ENCODE peak calls at places on chromosomes 4 and X, in four cellular contexts. K is K562, R is HL-60, N is GM12878. E is an unnamed sample.

GRCh38 chr4:82128355-82128754 is 245.4 kb downstream of the HNRNPD start:
- DNase-seq in R (no peak), K (no peak), N (no peak), E (no peak)

GRCh38 chr4:43264730-43265129 is 372.2 kb downstream of the GRXCR1 start:
- DNase-seq in N (no peak), R (no peak), K (no peak), E (no peak)

GRCh38 chrX:111270339-111270738 is at the start of gene CAPN6:
- DNase-seq in N (no peak), R (no peak), K (no peak), E (no peak)

GRCh38 chr4:41678086-41678485 is 70.4 kb downstream of the PHOX2B start:
- DNase-seq in N (no peak), K (no peak), R (no peak), E (no peak)

GRCh38 chr4:64430933-64431332 is 21.7 kb upstream of the TECRL start:
- DNase-seq in R (no peak), N (no peak), K (no peak), E (no peak)

GRCh38 chr4:171876636-171877035 is 63.4 kb downstream of the GALNTL6 start:
- DNase-seq in K (no peak), N (no peak), R (no peak), E (no peak)

GRCh38 chrX:154815274-154815818 is 10.1 kb upstream of the MPP1 start:
- DNase-seq in R (no peak), N (no peak), K (no peak), E (no peak)

GRCh38 chrX:18889982-18890381 is 93.9 kb downstream of the PHKA2 start:
- DNase-seq in R (no peak), K (no peak), N (no peak), E (no peak)

GRCh38 chr4:5821665-5822358 is 71.1 kb downstream of the CRMP1 start:
- DNase-seq in R (no peak), K (peak; percentile 57), N (no peak), E (no peak)

DNA sequence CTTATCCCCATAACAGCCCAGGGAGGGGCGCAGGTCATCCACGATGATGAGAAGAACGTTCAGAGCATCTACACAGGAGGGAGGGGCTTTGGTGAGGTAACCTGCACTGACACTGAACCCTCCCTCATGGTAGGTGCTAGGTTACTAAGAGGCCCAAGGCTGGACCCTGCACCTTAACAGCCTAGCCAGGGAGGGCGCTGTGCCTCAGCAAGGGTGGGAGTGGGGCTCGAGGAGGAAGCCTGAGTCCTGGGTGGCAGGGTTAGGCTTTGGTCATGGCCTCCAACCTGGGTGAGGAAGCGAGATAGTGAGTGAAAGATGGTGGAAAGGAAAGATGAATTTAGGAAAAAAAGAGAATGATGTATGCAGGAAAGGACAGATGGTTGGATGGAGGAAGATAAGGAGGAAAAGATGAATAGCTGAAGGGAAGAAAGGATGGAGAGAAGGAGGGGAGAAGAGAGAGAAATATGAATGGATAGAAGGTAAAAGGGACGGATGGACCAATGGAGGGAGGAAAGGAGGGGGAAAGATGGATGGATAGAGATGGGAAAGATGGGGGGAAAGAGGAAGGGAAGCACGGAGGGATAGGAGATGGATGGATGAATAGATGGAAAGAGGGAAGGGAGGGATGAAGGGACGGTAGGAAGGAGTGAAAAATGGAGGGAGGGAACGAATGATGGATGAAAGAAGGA is 736 bp downstream of the IDS start:
- DNase-seq in N (no peak), R (no peak), K (peak; percentile 37), E (peak; percentile 28)
- TF ChIP-seq SPI1 in N (no peak), R (no peak), K (no peak), E (peak; percentile 22)

DNA sequence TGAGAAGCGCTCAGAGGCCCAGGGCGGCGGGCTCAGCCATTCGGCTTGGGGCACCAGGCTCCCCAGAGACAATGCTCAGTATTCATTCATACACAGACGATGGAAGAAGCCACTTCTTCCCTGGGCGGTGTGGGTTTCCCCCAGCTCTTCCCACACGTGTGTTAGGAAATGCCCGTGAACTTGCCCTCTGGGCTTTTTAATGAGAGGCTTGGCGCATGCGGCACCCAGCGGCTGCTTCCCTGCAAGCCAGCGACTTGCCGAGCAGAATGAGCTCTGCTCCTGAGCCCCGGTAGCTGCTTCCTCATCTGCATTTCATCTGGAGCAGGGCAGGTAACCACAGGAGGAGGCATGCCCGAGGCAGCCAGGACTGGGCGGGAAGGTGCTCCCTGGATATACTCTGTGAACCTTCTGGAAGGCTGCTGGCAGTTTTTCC is 178.6 kb downstream of the DCLK2 start:
- DNase-seq in K (no peak), R (no peak), N (no peak), E (no peak)
- TF ChIP-seq SPI1 in K (no peak), R (no peak), N (no peak), E (no peak)

DNA sequence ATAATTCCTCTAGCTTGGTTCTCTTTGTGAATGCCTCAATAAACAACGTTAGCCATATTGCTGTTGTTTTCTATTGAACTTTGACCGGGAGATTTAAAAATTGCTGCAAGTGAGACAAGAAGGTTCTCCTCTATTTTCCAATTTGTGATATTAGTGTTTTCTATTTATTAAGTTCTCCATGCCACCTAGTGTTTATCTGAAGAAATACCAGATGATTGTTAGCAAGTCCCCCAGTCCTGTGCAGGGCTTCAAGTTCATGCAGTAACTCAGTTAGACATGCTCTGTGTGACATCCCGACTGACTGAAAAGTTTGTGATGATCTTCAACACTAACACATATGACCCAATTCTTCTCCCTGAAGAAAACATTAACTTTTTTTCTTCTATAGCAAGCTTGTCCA is 31.5 kb upstream of the TFDP3 start:
- DNase-seq in K (no peak), N (no peak), R (no peak), E (no peak)
- TF ChIP-seq SPI1 in K (no peak), N (no peak), R (no peak), E (no peak)

GRCh38 chrX:100445593-100445992 is 35.5 kb upstream of the PCDH19 start:
- DNase-seq in N (no peak), R (no peak), K (no peak), E (no peak)

GRCh38 chrX:100449696-100450606 is 39.9 kb upstream of the PCDH19 start:
- DNase-seq in N (no peak), R (no peak), K (no peak), E (no peak)

DNA sequence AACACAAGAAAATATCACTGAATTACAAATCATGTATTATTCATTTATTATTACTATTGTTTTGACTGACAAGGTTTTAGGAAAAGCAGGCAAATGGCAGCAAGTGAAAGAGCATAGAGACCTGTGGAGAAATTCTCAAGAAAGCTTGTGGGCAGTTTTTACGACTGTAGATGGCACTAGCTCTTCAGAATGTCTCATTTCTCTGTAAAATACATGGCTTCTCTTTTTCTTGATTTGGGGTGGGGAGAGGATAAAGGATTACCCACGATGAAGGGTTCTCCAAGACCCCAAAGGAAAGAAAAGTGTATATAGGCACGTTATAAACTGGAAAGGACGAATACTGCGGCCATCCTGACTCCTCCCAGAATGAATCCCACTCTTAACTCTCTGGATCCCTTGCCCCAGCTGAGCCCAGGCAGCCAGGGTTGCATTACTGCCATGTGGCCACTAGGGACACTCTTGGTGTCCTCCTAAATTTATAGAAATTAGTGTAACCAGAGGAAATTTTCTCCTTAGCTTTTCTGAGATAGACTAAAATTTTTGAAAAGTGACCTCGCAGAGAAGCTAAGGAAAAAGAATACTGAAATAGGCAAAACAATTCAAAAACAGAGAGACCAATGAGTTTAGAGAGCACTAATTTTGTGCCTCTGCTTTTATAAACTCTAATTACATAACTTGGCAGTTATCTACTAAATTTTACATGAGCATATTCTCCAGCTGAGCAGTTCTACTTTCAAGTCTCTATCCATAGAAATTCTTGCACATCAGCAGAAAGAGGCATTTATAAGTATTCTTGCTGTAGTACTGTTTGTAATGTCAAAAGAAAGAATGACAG is 37.7 kb upstream of the PCDH19 start:
- DNase-seq in R (no peak), N (no peak), K (peak; percentile 46), E (peak; percentile 16)
- TF ChIP-seq SPI1 in R (no peak), N (no peak), K (no peak), E (no peak)

DNA sequence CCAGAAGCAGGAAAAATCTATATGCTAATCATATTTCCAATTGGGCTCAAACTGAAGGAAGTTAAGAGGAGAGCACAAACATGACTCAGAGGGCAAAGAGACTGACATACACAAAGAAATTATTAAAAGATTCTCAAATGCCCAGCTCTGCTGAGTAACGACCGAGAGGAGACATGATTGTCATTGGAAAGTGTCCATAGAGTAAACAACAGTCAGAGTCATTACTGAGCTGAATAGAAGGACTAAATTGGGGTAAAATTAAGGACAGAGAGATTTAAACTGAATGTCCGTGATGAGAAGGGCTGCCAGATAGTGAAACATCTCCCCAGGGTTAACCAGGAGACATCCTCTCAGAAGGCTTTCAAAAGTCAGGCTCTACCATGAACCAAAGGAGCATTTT is 111.2 kb upstream of the GALNT7 start:
- DNase-seq in N (no peak), K (no peak), R (no peak), E (no peak)
- TF ChIP-seq SPI1 in N (no peak), K (no peak), R (no peak), E (no peak)

DNA sequence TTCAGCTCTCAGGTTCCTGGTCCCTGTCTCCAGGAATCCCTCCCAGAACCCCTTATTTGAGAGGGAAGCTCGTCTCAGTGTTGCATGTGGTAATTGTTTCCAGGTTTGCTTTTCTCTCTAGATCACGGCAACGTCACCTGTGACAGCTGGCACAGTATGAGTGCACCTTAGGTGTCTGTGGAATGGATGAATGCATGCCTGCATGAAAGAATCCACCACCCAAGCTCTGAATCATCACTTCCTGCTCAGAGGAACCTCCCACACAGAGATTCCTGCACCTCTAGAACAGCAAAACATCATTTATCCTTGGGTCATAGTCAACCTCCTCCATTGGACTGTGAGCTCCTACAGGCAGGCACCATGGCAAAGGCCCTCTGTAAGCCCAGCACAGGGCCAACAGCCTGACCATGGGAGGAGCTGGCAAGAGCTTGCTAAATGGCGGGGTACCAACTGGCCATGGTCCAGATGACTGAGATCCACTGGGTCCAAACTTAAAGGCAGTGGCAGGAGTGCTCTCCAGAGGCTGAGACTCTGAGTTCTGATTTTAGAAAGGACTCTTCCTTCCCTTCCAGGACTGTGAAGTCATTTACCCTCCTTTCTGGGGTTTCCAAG is 116.2 kb downstream of the SLC2A9 start:
- DNase-seq in R (no peak), K (no peak), N (no peak), E (no peak)
- TF ChIP-seq SPI1 in R (no peak), K (no peak), N (no peak), E (no peak)

GRCh38 chr4:148205481-148205880 is 236.7 kb downstream of the NR3C2 start:
- DNase-seq in R (no peak), K (no peak), N (no peak), E (no peak)

GRCh38 chr4:148204171-148204570 is 238.0 kb downstream of the NR3C2 start:
- DNase-seq in R (no peak), K (no peak), N (no peak), E (no peak)

GRCh38 chr4:148204892-148205291 is 237.3 kb downstream of the NR3C2 start:
- DNase-seq in R (no peak), K (no peak), N (no peak), E (no peak)

GRCh38 chr4:148203056-148203898 is 238.9 kb downstream of the NR3C2 start:
- DNase-seq in K (no peak), R (no peak), N (no peak), E (no peak)

GRCh38 chr4:148200960-148201359 is 241.3 kb downstream of the NR3C2 start:
- DNase-seq in K (no peak), R (no peak), N (no peak), E (no peak)
- TF ChIP-seq SPI1 in K (no peak), R (no peak), N (no peak), E (no peak)

GRCh38 chrX:115563633-115564182 is 2.7 kb downstream of the PLS3 start:
- DNase-seq in K (no peak), N (no peak), R (no peak), E (no peak)
- TF ChIP-seq SPI1 in K (no peak), N (no peak), R (no peak), E (no peak)

GRCh38 chrX:39244146-39244545 is 442.9 kb downstream of the MID1IP1 start:
- DNase-seq in N (no peak), K (no peak), R (no peak), E (no peak)
- TF ChIP-seq SPI1 in N (no peak), K (no peak), R (no peak), E (no peak)

E was measured in GM12891.